ENCODE peak calls at places on chromosome 17, in five cellular contexts. G is heart right ventricle, R is pancreas, Z is fibroblast of lung, Y is left ventricle myocardium inferior. V is an unnamed sample.
A peak's percentile ranks its signal among the peaks of the same experiment; 100 is the strongest.

GRCh38 chr17:43042025-43042424 is 17.0 kb downstream of the RND2 start:
- DNase-seq in G (no peak), Z (peak; percentile 17), Y (no peak), R (no peak), V (no peak)

GRCh38 chr17:72370819-72371218 is 250.0 kb downstream of the SOX9 start:
- DNase-seq in Z (peak; percentile 81), Y (no peak), R (no peak), G (no peak), V (no peak)

GRCh38 chr17:49996121-49996494 is 1.1 kb upstream of the DLX3 start:
- DNase-seq in Y (no peak), Z (no peak), G (no peak), R (no peak), V (peak; percentile 46)

GRCh38 chr17:73064084-73064938 is 28.2 kb downstream of the SLC39A11 start:
- DNase-seq in G (no peak), Z (peak; percentile 17), Y (no peak), R (no peak), V (no peak)

GRCh38 chr17:63700528-63701441 is 860 bp upstream of the LIMD2 start:
- DNase-seq in Z (peak; percentile 67), R (peak; percentile 81), G (peak; percentile 75), Y (peak; percentile 69), V (peak; percentile 80)

GRCh38 chr17:8935194-8935593 is 30.3 kb downstream of the PIK3R5 start:
- DNase-seq in G (no peak), R (no peak), Z (peak; percentile 7), Y (no peak), V (peak; percentile 81)

GRCh38 chr17:9095390-9095789 is 74.1 kb downstream of the NTN1 start:
- DNase-seq in G (no peak), Y (no peak), R (no peak), Z (no peak), V (no peak)

GRCh38 chr17:78762007-78762406 is 20.1 kb downstream of the CYTH1 start:
- DNase-seq in G (no peak), Z (peak; percentile 50), R (no peak), Y (no peak), V (no peak)

GRCh38 chr17:57915980-57916757 is 39.0 kb downstream of the CUEDC1 start:
- DNase-seq in Z (no peak), R (peak; percentile 31), Y (no peak), G (no peak), V (no peak)

GRCh38 chr17:31917065-31917529 is 15.6 kb upstream of the UTP6 start:
- DNase-seq in Z (no peak), R (peak; percentile 64), Y (no peak), G (peak; percentile 12), V (peak; percentile 61)

GRCh38 chr17:38914741-38915638 is 10.4 kb upstream of the LASP1NB start:
- DNase-seq in G (no peak), Z (no peak), R (peak; percentile 54), Y (no peak), V (peak; percentile 58)

GRCh38 chr17:73308017-73308823 is 3.6 kb downstream of the CDC42EP4 start:
- DNase-seq in G (peak; percentile 79), Z (peak; percentile 86), Y (peak; percentile 80), R (peak; percentile 96), V (peak; percentile 94)

DNA sequence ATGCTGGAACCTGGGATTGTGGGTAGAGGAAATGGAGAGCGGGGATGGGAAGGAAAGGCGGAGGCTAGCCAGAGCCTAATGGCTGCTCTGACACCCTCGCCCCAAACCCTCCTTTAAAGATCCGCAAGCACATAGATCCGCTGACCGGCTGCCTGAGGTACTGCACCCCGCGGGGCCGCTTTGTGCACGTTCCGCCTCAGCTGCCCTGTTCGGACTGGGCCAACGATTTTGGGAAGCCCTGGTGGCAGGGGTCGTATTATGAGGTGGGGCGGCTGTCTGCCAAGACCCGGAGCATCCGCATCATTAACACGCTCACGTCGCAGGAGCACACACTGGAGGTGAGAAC is 657 bp downstream of the CYB5D1 start:
- DNase-seq in Y (peak; percentile 44), Z (peak; percentile 57), R (peak; percentile 84), G (peak; percentile 31), V (peak; percentile 72)
- H3K4me1 ChIP-seq in Y (peaks cover 48% of the 10 kb centered on the region), Z (peaks cover 18% of the 10 kb centered on the region), R (no peaks in the 10 kb centered on the region), G (peaks cover 45% of the 10 kb centered on the region), V (peaks cover 31% of the 10 kb centered on the region)

GRCh38 chr17:76497979-76498885 is 3.0 kb downstream of the RHBDF2 start:
- DNase-seq in R (peak; percentile 95), Y (peak; percentile 87), G (peak; percentile 87), Z (peak; percentile 84), V (peak; percentile 86)
- H3K4me3 ChIP-seq in R (no peak overlapping the region), Y (peak overlapping the region; percentile 76), G (no peak overlapping the region), Z (no peak overlapping the region), V (peak overlapping the region; percentile 23)

GRCh38 chr17:80414803-80415625 is at the start of gene ENDOV:
- DNase-seq in Z (peak; percentile 94), G (peak; percentile 94), R (peak; percentile 98), Y (peak; percentile 94), V (peak; percentile 98)

GRCh38 chr17:80413771-80414507 is 1.0 kb upstream of the ENDOV start:
- DNase-seq in Z (no peak), Y (no peak), G (no peak), R (no peak), V (no peak)

GRCh38 chr17:80415626-80416042 is 667 bp downstream of the ENDOV start:
- DNase-seq in Y (no peak), G (no peak), Z (no peak), R (no peak), V (no peak)

GRCh38 chr17:80416260-80416939 is 1.4 kb downstream of the ENDOV start:
- DNase-seq in R (no peak), G (no peak), Z (no peak), Y (no peak), V (no peak)

GRCh38 chr17:80414508-80414802 is 512 bp upstream of the ENDOV start:
- DNase-seq in G (no peak), Z (peak; percentile 14), R (no peak), Y (no peak), V (no peak)
- TF ChIP-seq CTCF in G (no peak), Z (no peak), R (no peak), Y (no peak), V (no peak)

DNA sequence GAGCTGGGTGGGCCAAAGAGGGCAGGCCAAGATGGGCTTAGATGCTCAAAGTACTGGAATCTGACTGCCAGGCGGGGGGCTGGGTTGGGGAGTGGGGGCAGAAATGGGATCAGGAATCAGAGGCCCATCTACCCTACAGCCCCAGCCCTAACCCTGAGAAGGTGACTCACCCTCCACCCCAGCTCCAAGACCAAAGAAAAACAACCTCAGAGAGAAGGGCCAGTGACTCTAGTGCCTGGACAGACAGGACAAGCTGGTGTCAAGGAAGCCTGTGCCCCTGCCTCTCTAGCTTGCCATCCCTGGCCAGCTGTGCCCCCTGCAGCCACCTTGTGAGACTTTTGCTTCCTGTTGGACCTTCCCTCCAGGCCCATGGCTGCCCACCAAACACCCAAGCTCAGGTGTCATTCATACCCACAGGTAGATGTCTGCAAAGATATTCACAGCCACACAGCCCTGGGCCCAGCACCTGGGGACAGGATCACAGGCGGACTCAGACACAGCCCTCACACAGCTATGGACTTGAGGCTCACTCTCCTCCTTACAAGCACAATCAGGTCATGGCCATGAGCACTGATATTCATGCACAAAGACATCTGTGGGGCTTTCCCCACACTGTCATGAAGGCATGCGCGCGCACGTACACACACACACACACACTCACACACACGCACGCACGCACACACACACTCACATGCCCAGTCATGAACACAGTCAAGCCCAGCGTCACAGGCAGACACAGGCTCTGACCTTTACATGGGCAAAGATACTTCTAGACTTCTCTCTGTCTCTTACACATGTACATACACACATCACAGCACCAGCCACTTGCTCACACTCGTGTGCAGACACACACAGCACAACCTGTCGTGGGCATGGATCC is 2.8 kb downstream of the WNT3 start:
- DNase-seq in Z (no peak), R (no peak), Y (no peak), G (no peak), V (no peak)
- H3K4me1 ChIP-seq in Z (no peaks in the 10 kb centered on the region), R (no peaks in the 10 kb centered on the region), Y (peaks cover 29% of the 10 kb centered on the region), G (peaks cover 27% of the 10 kb centered on the region), V (peaks cover 21% of the 10 kb centered on the region)

DNA sequence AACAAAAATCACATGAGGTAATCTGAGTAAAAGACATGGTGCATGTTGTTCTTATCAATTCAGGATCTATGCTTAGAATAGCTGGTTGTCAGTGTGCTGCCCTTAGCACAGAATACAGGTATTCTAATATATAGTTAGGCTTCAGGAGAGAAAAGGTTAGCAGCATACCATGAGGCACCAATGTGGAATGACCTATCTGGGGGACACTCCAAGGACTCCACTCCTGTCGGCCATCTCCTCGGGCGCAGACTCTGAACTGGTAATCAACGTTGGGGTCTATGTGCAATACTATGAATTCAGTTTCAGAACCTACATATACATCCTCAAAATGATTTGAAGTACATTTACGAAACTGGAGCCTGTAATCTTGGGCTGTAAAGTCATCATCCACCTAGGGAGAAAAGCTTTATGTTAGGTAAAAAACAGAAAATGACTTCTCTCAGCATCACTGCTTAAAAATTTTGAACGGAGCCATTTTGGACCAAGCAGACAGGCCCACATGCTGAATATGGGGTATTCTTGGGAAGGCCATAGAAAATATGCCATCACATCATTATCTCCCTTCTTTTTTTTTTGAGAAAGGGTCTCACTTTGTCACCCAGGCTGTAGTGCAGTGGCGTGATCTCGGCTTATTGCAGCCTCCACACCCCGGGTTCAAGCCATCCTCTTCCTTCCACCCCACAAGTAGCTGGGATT is 31.1 kb downstream of the CRLF3 start:
- DNase-seq in Z (no peak), G (no peak), R (no peak), Y (no peak), V (no peak)
- H3K4me3 ChIP-seq in Z (no peak overlapping the region), G (no peak overlapping the region), R (no peak overlapping the region), Y (no peak overlapping the region), V (no peak overlapping the region)

GRCh38 chr17:45971698-45972141 is 27.3 kb upstream of the STH start:
- DNase-seq in G (no peak), Y (no peak), Z (no peak), R (no peak), V (no peak)
- TF ChIP-seq CTCF in G (no peak), Y (no peak), Z (no peak), R (no peak), V (no peak)

DNA sequence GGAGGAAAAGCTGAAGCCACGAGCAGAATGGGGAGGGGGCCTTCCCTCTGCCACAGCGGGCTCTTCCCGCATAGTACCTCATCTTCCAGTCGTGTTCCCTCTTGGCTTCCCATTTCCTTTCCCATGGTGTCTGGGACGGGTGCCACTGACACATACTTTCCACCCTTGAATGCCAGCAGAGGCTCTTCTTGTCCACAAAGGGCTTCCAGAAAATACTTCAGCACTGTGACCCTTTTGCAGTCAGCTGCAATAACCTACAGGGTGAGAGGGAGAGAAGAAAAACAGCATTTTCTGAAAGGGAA is 30.7 kb downstream of the HIC1 start:
- DNase-seq in R (no peak), Z (peak; percentile 79), Y (peak; percentile 76), G (peak; percentile 68), V (no peak)
- H3K4me1 ChIP-seq in R (no peaks in the 10 kb centered on the region), Z (peaks cover 67% of the 10 kb centered on the region), Y (peaks cover 91% of the 10 kb centered on the region), G (peaks cover 85% of the 10 kb centered on the region), V (peaks cover 72% of the 10 kb centered on the region)

DNA sequence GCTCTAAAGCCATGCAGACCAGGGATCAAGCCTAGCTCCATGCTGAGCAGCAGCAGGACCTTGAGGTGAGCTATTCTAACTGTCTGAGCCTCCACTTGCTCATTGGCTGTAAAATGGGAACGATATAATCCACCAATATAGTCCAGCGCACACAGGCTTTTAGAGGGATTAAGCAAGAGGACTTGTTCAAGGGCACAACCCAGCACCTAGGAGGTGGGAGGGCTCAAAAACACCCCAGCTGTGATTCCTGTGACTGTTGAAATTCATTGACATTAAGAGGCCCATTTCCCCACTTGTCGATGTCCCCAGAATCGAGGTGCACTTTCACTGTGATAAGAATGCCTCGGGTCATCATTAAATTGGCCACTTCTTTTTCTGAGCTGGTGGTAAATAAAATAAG is 4.1 kb downstream of the USH1G start:
- DNase-seq in G (no peak), Z (no peak), R (no peak), Y (no peak), V (no peak)
- H3K4me3 ChIP-seq in G (no peak overlapping the region), Z (no peak overlapping the region), R (no peak overlapping the region), Y (no peak overlapping the region), V (no peak overlapping the region)

V was measured in upper lobe of right lung.